ENCODE peak calls at places on chromosomes 13 and 19, in six cellular contexts. C, E, M, H, S and P are unnamed samples.

GRCh38 chr13:42654760-42655159 is 80.8 kb downstream of the TNFSF11 start:
- DNase-seq in H (no peak), E (no peak), M (no peak), S (no peak), C (no peak), P (no peak)

GRCh38 chr19:8307965-8308866 is at the start of gene CD320:
- DNase-seq in E (peak; percentile 87), S (peak; percentile 79), C (peak; percentile 91), H (peak; percentile 94), M (peak; percentile 92), P (peak; percentile 80)

GRCh38 chr19:34504809-34505291 is 23.3 kb downstream of the WTIP start:
- DNase-seq in E (no peak), S (no peak), C (no peak), H (peak; percentile 38), M (no peak), P (no peak)

GRCh38 chr13:75120071-75120470 is 361.9 kb downstream of the TBC1D4 start:
- DNase-seq in S (no peak), H (no peak), C (no peak), M (no peak), E (no peak), P (no peak)

GRCh38 chr19:5484398-5485285 is 29.4 kb downstream of the ZNRF4 start:
- DNase-seq in S (peak; percentile 54), E (no peak), H (peak; percentile 91), C (no peak), M (no peak), P (no peak)

GRCh38 chr13:42876810-42877550 is 95.6 kb downstream of the FAM216B start:
- DNase-seq in M (no peak), H (no peak), C (peak; percentile 34), S (peak; percentile 72), E (no peak), P (no peak)

GRCh38 chr13:96898212-96898611 is 96.1 kb downstream of the OXGR1 start:
- DNase-seq in M (no peak), C (no peak), E (no peak), H (no peak), S (peak; percentile 24), P (no peak)

GRCh38 chr19:50669319-50670101 is 20.3 kb downstream of the C19orf81 start:
- DNase-seq in M (no peak), E (no peak), C (peak; percentile 29), S (no peak), H (no peak), P (peak; percentile 12)

GRCh38 chr13:46202956-46203355 is 8.8 kb upstream of the LRRC63 start:
- DNase-seq in S (no peak), H (no peak), C (no peak), E (no peak), M (no peak), P (no peak)

GRCh38 chr13:33448889-33449288 is 163.3 kb upstream of the STARD13 start:
- DNase-seq in E (no peak), S (no peak), M (no peak), C (no peak), H (no peak), P (no peak)

GRCh38 chr13:97366172-97366688 is 67.7 kb upstream of the RAP2A start:
- DNase-seq in S (no peak), C (no peak), M (no peak), H (no peak), E (no peak), P (no peak)

GRCh38 chr19:13920940-13921744 is 15.1 kb downstream of the CC2D1A start:
- DNase-seq in H (no peak), C (peak; percentile 53), M (no peak), E (no peak), S (peak; percentile 41), P (no peak)

GRCh38 chr19:5951338-5951861 is 26.5 kb downstream of the RANBP3 start:
- DNase-seq in H (no peak), M (peak; percentile 54), E (no peak), C (no peak), S (no peak), P (no peak)

GRCh38 chr13:60137911-60138570 is 25.7 kb downstream of the DIAPH3 start:
- DNase-seq in S (no peak), E (no peak), M (no peak), C (no peak), H (no peak), P (no peak)

GRCh38 chr19:14477417-14478112 is 2.4 kb upstream of the PTGER1 start:
- DNase-seq in S (no peak), C (no peak), M (no peak), E (no peak), H (no peak), P (no peak)

GRCh38 chr19:18060472-18060871 is 26.3 kb downstream of the IL12RB1 start:
- DNase-seq in S (no peak), E (no peak), H (no peak), C (no peak), M (no peak), P (no peak)

GRCh38 chr19:11848594-11849263 is at the start of gene ZNF439:
- DNase-seq in H (peak; percentile 82), S (peak; percentile 44), E (peak; percentile 81), C (peak; percentile 62), M (peak; percentile 95), P (peak; percentile 89)

GRCh38 chr19:34217952-34218817 is 36.2 kb upstream of the GARRE1 start:
- DNase-seq in S (peak; percentile 99), H (no peak), M (no peak), C (peak; percentile 44), E (no peak), P (peak; percentile 47)

GRCh38 chr13:63541336-63541735 is 2125.7 kb upstream of the PCDH20 start:
- DNase-seq in C (no peak), E (no peak), S (no peak), M (no peak), H (no peak), P (no peak)

GRCh38 chr19:35070471-35070870 is 28.9 kb downstream of the HPN start:
- DNase-seq in H (no peak), E (no peak), M (no peak), C (no peak), S (no peak), P (no peak)

GRCh38 chr19:17869114-17869608 is 2.6 kb upstream of the SLC5A5 start:
- DNase-seq in M (no peak), C (no peak), S (no peak), E (no peak), H (no peak), P (no peak)

GRCh38 chr19:55687281-55688172 is 12.5 kb downstream of the EPN1 start:
- DNase-seq in C (no peak), E (no peak), H (no peak), M (peak; percentile 41), S (no peak), P (no peak)

GRCh38 chr13:39035799-39036198 is 2.1 kb downstream of the PROSER1 start:
- DNase-seq in C (no peak), H (no peak), S (no peak), E (no peak), M (no peak), P (no peak)

DNA sequence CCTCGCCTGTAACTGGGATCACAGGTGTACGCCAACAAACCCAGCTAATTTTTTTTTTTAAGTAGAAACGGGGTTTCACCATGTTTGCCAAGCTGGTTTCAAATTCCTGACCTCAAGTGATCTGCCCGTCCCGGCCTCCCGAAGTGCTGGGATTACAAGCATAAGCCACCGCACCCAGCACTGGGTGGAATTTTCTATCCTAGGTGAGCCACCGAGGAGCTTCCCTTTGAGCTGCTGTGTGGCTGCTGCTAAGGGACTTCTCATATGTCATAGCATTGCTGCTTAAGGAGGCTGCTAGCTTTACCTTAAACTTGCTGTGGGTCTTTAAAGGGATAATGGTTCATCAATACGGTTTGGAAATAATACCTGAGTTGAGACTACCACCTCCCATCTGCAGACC is 2.9 kb upstream of the AMER2 start:
- DNase-seq in S (no peak), H (no peak), C (no peak), E (no peak), M (no peak), P (no peak)
- TF ChIP-seq CTCF in S (no peak), H (no peak), C (no peak), E (no peak), M (no peak), P (no peak)

DNA sequence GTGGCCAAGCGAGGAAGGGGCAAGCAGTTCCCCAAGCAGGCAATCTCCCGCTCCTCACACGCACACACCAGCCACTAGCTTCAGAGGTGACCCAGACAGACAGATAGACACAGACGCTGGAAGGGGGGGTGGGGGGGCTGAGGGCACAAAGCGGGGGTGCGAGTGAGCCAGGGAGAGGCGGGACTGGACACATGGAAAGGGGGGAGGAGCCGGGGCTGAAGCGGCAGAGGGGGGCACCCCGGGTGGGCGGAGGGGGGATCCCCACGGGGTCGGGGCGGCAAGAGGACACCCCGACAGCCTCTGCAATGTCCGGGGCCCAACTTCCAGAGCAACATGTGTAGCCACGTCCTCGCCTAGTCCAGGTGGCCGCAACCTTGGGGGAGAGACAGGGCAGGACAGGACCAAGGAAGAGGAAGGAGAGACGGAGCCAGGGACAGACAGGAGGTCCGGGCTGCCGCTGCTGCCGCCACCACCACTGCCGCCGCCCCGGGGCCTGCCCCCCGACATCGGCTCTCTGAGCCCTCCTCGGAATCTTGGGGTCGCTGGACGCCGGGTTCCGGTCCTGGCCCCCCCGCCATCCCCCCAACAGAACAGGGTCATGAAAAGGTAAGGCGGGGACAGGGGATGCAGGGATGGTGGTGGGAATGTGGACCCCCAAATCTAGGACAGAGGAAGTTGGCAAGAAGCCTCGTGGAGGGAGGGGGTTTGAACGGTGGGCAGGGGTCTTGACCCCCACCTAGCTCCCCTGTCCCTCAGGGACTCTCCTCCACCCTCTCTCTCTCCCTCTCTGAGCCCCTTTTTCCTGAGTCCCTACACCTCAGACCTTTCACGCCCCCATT is 1.1 kb downstream of the GRIN2D start:
- DNase-seq in E (no peak), M (no peak), S (no peak), H (no peak), C (no peak), P (no peak)
- H3K27ac ChIP-seq in E (no peak overlapping the region), M (no peak overlapping the region), S (no peak overlapping the region), H (no peak overlapping the region), C (no peak overlapping the region), P (no peak overlapping the region)

GRCh38 chr19:47608074-47608907 is 643 bp upstream of the BICRA start:
- DNase-seq in M (peak; percentile 93), S (peak; percentile 77), E (peak; percentile 94), C (peak; percentile 93), H (peak; percentile 97), P (peak; percentile 94)
- TF ChIP-seq CTCF in M (peak; percentile 43), S (no peak), E (no peak), C (no peak), H (no peak), P (no peak)

GRCh38 chr13:112769615-112770014 is 79.8 kb downstream of the ATP11A start:
- DNase-seq in E (no peak), S (no peak), C (no peak), H (no peak), M (no peak), P (no peak)

GRCh38 chr13:112767506-112768471 is 78.0 kb downstream of the ATP11A start:
- DNase-seq in E (no peak), H (no peak), C (no peak), S (no peak), M (peak; percentile 88), P (no peak)

GRCh38 chr13:112770504-112770903 is 80.7 kb downstream of the ATP11A start:
- DNase-seq in C (no peak), E (no peak), H (no peak), M (no peak), S (no peak), P (no peak)

GRCh38 chr13:112771139-112771876 is 81.5 kb downstream of the ATP11A start:
- DNase-seq in E (no peak), C (no peak), H (no peak), S (no peak), M (no peak), P (no peak)

GRCh38 chr13:112768795-112769411 is 79.1 kb downstream of the ATP11A start:
- DNase-seq in H (no peak), M (peak; percentile 85), S (no peak), E (no peak), C (no peak), P (peak; percentile 6)
- H3K27ac ChIP-seq in H (no peak overlapping the region), M (peak overlapping the region; percentile 65), S (no peak overlapping the region), E (no peak overlapping the region), C (no peak overlapping the region), P (no peak overlapping the region)